ENCODE peak calls at places on chromosomes 5 and 9, in seven cellular contexts. J is mesendoderm; A is stimulated activated naive CD8-positive, alpha-beta T cell treated with anti-CD3 and anti-CD28 coated beads, Interleukin-15, Interleukin-2, amounts not matched to agents 100 U/mL and 50 U/mL, for 24 hours; O is HCT116; R is NCI-H2171; L is ELR; W is H7. U is an unnamed sample.

GRCh38 chr9:134855900-134856377 is 24.7 kb upstream of the FCN2 start:
- DNase-seq in L (no peak), O (no peak), W (peak), A (no peak), J (no peak), R (no peak), U (no peak)

GRCh38 chr5:150464554-150465012 is 15.0 kb upstream of the RPS14 start:
- DNase-seq in L (no peak), R (peak), W (no peak), O (no peak), J (peak), A (no peak), U (no peak)

GRCh38 chr9:134775552-134775951 is 105.1 kb upstream of the FCN2 start:
- DNase-seq in W (no peak), J (no peak), O (no peak), R (no peak), A (no peak), L (peak), U (no peak)

GRCh38 chr5:74259572-74259971 is 381.0 kb downstream of the ENC1 start:
- DNase-seq in L (no peak), R (no peak), W (no peak), A (no peak), O (no peak), J (no peak), U (no peak)

GRCh38 chr5:60477849-60478248 is 222.1 kb downstream of the DEPDC1B start:
- DNase-seq in W (no peak), J (no peak), R (no peak), O (no peak), L (no peak), A (no peak), U (no peak)

GRCh38 chr9:126106404-126106803 is 220.2 kb upstream of the MVB12B start:
- DNase-seq in L (no peak), W (no peak), J (no peak), O (no peak), R (no peak), A (no peak), U (no peak)

GRCh38 chr9:133742849-133743444 is 4.8 kb upstream of the SARDH start:
- DNase-seq in O (peak), L (peak), W (peak), J (peak), R (peak), A (peak), U (peak)

GRCh38 chr9:110429453-110429852 is 91.8 kb upstream of the TXNDC8 start:
- DNase-seq in R (no peak), J (no peak), A (no peak), W (no peak), O (no peak), L (peak), U (no peak)

GRCh38 chr5:159609359-159609758 is 279.1 kb upstream of the IL12B start:
- DNase-seq in A (no peak), R (no peak), J (no peak), L (no peak), W (no peak), O (no peak), U (no peak)